ENCODE peak calls at places on chromosomes 11 and 22, in six cellular contexts. K is stimulated activated CD8-positive, alpha-beta memory T cell treated with anti-CD3 and anti-CD28 coated beads, Interleukin-15, amount 100 ng/mL, for 1 hour; T is AG08396; B is GM23248; O is Caco-2; Z is SW480. U is an unnamed sample.

GRCh38 chr11:125448136-125448535 is 47.9 kb downstream of the FEZ1 start:
- DNase-seq in Z (peak), T (peak), O (no peak), K (no peak), B (peak), U (no peak)

GRCh38 chr11:122920579-122920978 is 38.0 kb downstream of the JHY start:
- DNase-seq in B (no peak), T (no peak), Z (peak), O (no peak), K (no peak), U (peak)

GRCh38 chr11:120662071-120662611 is 150.6 kb downstream of the GRIK4 start:
- DNase-seq in O (no peak), T (no peak), K (no peak), B (no peak), Z (no peak), U (no peak)

GRCh38 chr11:9831122-9831521 is 167.2 kb downstream of the SWAP70 start:
- DNase-seq in K (no peak), T (no peak), O (no peak), Z (no peak), B (no peak), U (no peak)

GRCh38 chr22:35589736-35590079 is 27.4 kb downstream of the MB start:
- DNase-seq in B (no peak), K (no peak), O (no peak), Z (no peak), T (no peak), U (no peak)

GRCh38 chr11:44416776-44417175 is 106.8 kb upstream of the ALX4 start:
- DNase-seq in Z (peak), T (no peak), O (no peak), K (no peak), B (no peak), U (no peak)

GRCh38 chr22:35727436-35727835 is 9.8 kb downstream of the APOL5 start:
- DNase-seq in T (no peak), Z (no peak), K (no peak), B (no peak), O (no peak), U (no peak)

GRCh38 chr22:30326704-30327362 is at the start of gene TBC1D10A:
- DNase-seq in O (peak), T (peak), K (peak), Z (peak), B (peak), U (peak)

GRCh38 chr22:17491090-17491489 is 72.2 kb upstream of the SLC25A18 start:
- DNase-seq in K (no peak), T (no peak), B (no peak), Z (no peak), O (no peak), U (no peak)

GRCh38 chr11:34665077-34665835 is 44.4 kb downstream of the EHF start:
- DNase-seq in T (no peak), B (no peak), O (peak), Z (no peak), K (no peak), U (no peak)

GRCh38 chr22:29145321-29146072 is 60.2 kb upstream of the EMID1 start:
- DNase-seq in Z (peak), K (no peak), T (no peak), O (no peak), B (no peak), U (no peak)

GRCh38 chr22:29142116-29142515 is 63.6 kb upstream of the EMID1 start:
- DNase-seq in K (no peak), T (no peak), B (no peak), O (no peak), Z (no peak), U (no peak)

GRCh38 chr11:106961518-106961917 is 56.8 kb downstream of the GUCY1A2 start:
- DNase-seq in K (no peak), B (peak), O (no peak), T (no peak), Z (no peak), U (no peak)

GRCh38 chr11:2737226-2737590 is 37.4 kb upstream of the KCNQ1OT1 start:
- DNase-seq in B (no peak), Z (peak), O (no peak), K (no peak), T (no peak), U (no peak)

GRCh38 chr11:131235328-131236298 is 134.8 kb upstream of the NTM start:
- DNase-seq in T (no peak), K (no peak), B (no peak), Z (no peak), O (no peak), U (no peak)

GRCh38 chr11:71103266-71103665 is 149.1 kb downstream of the SHANK2 start:
- DNase-seq in B (no peak), K (no peak), T (no peak), Z (no peak), O (no peak), U (no peak)

GRCh38 chr11:17230867-17231851 is 23.4 kb upstream of the PIK3C2A start:
- DNase-seq in T (no peak), Z (no peak), O (no peak), B (no peak), K (no peak), U (no peak)

GRCh38 chr22:32852346-32853251 is 51.1 kb downstream of the TIMP3 start:
- DNase-seq in B (no peak), O (no peak), Z (no peak), T (no peak), K (no peak), U (no peak)

GRCh38 chr11:1829039-1829820 is 5.6 kb upstream of the SYT8 start:
- DNase-seq in T (peak), Z (peak), B (peak), K (no peak), O (no peak), U (no peak)

GRCh38 chr22:39728236-39728860 is 157.8 kb downstream of the CACNA1I start:
- DNase-seq in B (no peak), Z (no peak), K (no peak), O (no peak), T (no peak), U (no peak)

GRCh38 chr11:119907934-119908760 is 179.1 kb upstream of the NECTIN1 start:
- DNase-seq in T (no peak), B (no peak), Z (no peak), K (no peak), O (no peak), U (no peak)

GRCh38 chr22:49302530-49302929 is 525.1 kb downstream of the BRD1 start:
- DNase-seq in B (no peak), K (no peak), Z (no peak), O (no peak), T (no peak), U (no peak)

GRCh38 chr11:134678152-134678551 is 266.1 kb upstream of the B3GAT1 start:
- DNase-seq in O (no peak), T (no peak), K (no peak), B (no peak), Z (no peak), U (no peak)

GRCh38 chr11:16739326-16739875 is 954 bp downstream of the C11orf58 start:
- DNase-seq in Z (no peak), B (peak), K (no peak), O (no peak), T (peak), U (no peak)

GRCh38 chr11:120563698-120564572 is 52.4 kb downstream of the GRIK4 start:
- DNase-seq in O (peak), Z (no peak), T (no peak), B (no peak), K (no peak), U (peak)

GRCh38 chr11:45092901-45093760 is 53.3 kb upstream of the PRDM11 start:
- DNase-seq in K (no peak), Z (no peak), O (no peak), B (peak), T (no peak), U (no peak)

GRCh38 chr22:19056951-19057401 is 65.2 kb downstream of the DGCR2 start:
- DNase-seq in O (no peak), K (no peak), Z (no peak), B (no peak), T (no peak), U (no peak)

GRCh38 chr11:119371778-119372182 is 9.7 kb downstream of the USP2 start:
- DNase-seq in K (no peak), T (no peak), O (peak), Z (peak), B (no peak), U (no peak)

U was measured in NCI-H2107.